ENCODE peak calls at places on chromosomes 11 and 22, in nine cellular contexts. E is GM13977, I is lower leg skin, S is chondrocyte, R is pancreas, C is tibial nerve, L is Panc1, T is kidney, G is BE2C. W is an unnamed sample.
A peak's percentile ranks its signal among the peaks of the same experiment; 100 is the strongest.

GRCh38 chr22:31970490-31971444 is 26.4 kb downstream of the YWHAH start:
- DNase-seq in E (peak; percentile 90), I (peak; percentile 97), S (no peak), R (peak; percentile 93), C (peak; percentile 79), L (peak; percentile 36), T (peak; percentile 94), G (peak; percentile 88), W (peak; percentile 88)

GRCh38 chr22:39173787-39174497 is 21.5 kb upstream of the CBX7 start:
- DNase-seq in E (no peak), I (peak; percentile 78), S (peak; percentile 66), R (no peak), C (no peak), L (no peak), T (no peak), G (no peak), W (peak; percentile 19)

GRCh38 chr11:27477243-27477642 is 4.7 kb upstream of the LGR4 start:
- DNase-seq in E (no peak), I (no peak), S (no peak), R (no peak), C (no peak), L (no peak), T (no peak), G (no peak), W (no peak)

GRCh38 chr11:42544726-42545125 is 767.1 kb upstream of the API5 start:
- DNase-seq in E (no peak), I (no peak), S (no peak), R (no peak), C (no peak), L (no peak), T (no peak), G (no peak), W (no peak)

GRCh38 chr22:47094861-47095330 is 332.4 kb downstream of the TBC1D22A start:
- DNase-seq in E (no peak), I (peak; percentile 63), S (no peak), R (no peak), C (no peak), L (no peak), T (no peak), G (no peak), W (no peak)

GRCh38 chr11:113730887-113731726 is 25.0 kb upstream of the TMPRSS5 start:
- DNase-seq in E (no peak), I (no peak), S (no peak), R (no peak), C (peak; percentile 36), L (peak; percentile 20), T (no peak), G (peak; percentile 70), W (peak; percentile 13)

GRCh38 chr11:128462189-128462588 is 125.2 kb downstream of the ETS1 start:
- DNase-seq in E (no peak), I (no peak), S (no peak), R (no peak), C (no peak), L (no peak), T (no peak), G (no peak), W (no peak)

GRCh38 chr11:129657866-129658557 is 157.6 kb upstream of the TMEM45B start:
- DNase-seq in E (no peak), I (no peak), S (no peak), R (no peak), C (no peak), L (no peak), T (no peak), G (no peak), W (no peak)

GRCh38 chr11:47797633-47798032 is 30.5 kb upstream of the FNBP4 start:
- DNase-seq in E (no peak), I (no peak), S (no peak), R (no peak), C (no peak), L (peak; percentile 17), T (no peak), G (no peak), W (no peak)

GRCh38 chr22:44819966-44820631 is 67.7 kb downstream of the ARHGAP8 start:
- DNase-seq in E (no peak), I (no peak), S (no peak), R (peak; percentile 74), C (no peak), L (no peak), T (peak; percentile 73), G (no peak), W (no peak)

GRCh38 chr11:110472858-110473257 is 43.1 kb downstream of the FDX1 start:
- DNase-seq in E (no peak), I (no peak), S (no peak), R (no peak), C (no peak), L (no peak), T (no peak), G (no peak), W (no peak)

GRCh38 chr11:108923413-108923812 is 258.5 kb downstream of the DDX10 start:
- DNase-seq in E (no peak), I (no peak), S (no peak), R (no peak), C (no peak), L (no peak), T (no peak), G (no peak), W (no peak)

GRCh38 chr22:21940521-21940920 is 12.1 kb downstream of the PPM1F start:
- DNase-seq in E (no peak), I (no peak), S (no peak), R (no peak), C (no peak), L (no peak), T (no peak), G (no peak), W (no peak)

GRCh38 chr22:49236541-49237075 is 591.1 kb downstream of the BRD1 start:
- DNase-seq in E (no peak), I (peak; percentile 54), S (no peak), R (no peak), C (no peak), L (no peak), T (no peak), G (no peak), W (no peak)

GRCh38 chr11:27717377-27717776 is 17.1 kb upstream of the BDNF start:
- DNase-seq in E (no peak), I (no peak), S (no peak), R (no peak), C (no peak), L (no peak), T (no peak), G (no peak), W (no peak)

GRCh38 chr22:25012743-25013142 is 60.2 kb downstream of the KIAA1671 start:
- DNase-seq in E (no peak), I (no peak), S (no peak), R (no peak), C (no peak), L (no peak), T (no peak), G (no peak), W (no peak)

GRCh38 chr11:86492370-86493030 is 117.8 kb downstream of the CCDC81 start:
- DNase-seq in E (no peak), I (peak; percentile 48), S (no peak), R (no peak), C (no peak), L (no peak), T (no peak), G (no peak), W (no peak)
- TF ChIP-seq CTCF in E (no peak), I (no peak), S (no peak), R (no peak), C (no peak), L (no peak), T (no peak), G (no peak), W (no peak)

GRCh38 chr11:17599460-17599925 is 52.4 kb downstream of the OTOG start:
- DNase-seq in E (no peak), I (peak; percentile 68), S (no peak), R (peak; percentile 41), C (no peak), L (no peak), T (no peak), G (no peak), W (no peak)

GRCh38 chr11:17598700-17599459 is 51.8 kb downstream of the OTOG start:
- DNase-seq in E (peak; percentile 79), I (peak; percentile 92), S (peak; percentile 64), R (peak; percentile 85), C (peak; percentile 53), L (peak; percentile 55), T (peak; percentile 89), G (peak; percentile 73), W (peak; percentile 79)

GRCh38 chr11:17596711-17597110 is 49.7 kb downstream of the OTOG start:
- DNase-seq in E (no peak), I (peak; percentile 31), S (peak; percentile 74), R (no peak), C (no peak), L (no peak), T (peak; percentile 8), G (no peak), W (no peak)

GRCh38 chr11:17596310-17596669 is 49.2 kb downstream of the OTOG start:
- DNase-seq in E (no peak), I (no peak), S (no peak), R (no peak), C (no peak), L (no peak), T (peak; percentile 9), G (no peak), W (no peak)

DNA sequence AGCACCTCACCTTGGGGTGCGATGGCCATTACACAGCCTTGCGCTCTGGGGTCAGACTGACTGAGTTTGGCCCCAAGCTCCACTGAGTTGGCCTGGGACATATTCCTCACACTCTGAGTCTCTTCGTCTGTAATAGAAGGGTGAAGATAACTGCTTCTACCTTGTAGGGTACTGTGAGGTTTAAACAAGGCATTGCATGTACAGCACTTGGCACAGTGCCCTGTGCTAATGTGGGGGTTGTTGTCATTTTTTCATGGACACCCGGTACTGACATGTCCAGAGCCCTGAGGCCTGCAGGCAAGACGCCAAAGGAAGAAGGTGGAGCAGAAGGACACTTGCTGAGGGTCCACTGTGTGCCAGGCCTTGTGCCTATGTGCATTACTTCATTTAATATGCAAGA is 50.7 kb downstream of the OTOG start:
- DNase-seq in E (no peak), I (peak; percentile 66), S (no peak), R (no peak), C (no peak), L (no peak), T (no peak), G (no peak), W (no peak)
- TF ChIP-seq CTCF in E (no peak), I (no peak), S (no peak), R (no peak), C (no peak), L (no peak), T (no peak), G (no peak), W (no peak)

GRCh38 chr11:839875-840617 is 2.3 kb downstream of the POLR2L start:
- DNase-seq in E (no peak), I (no peak), S (no peak), R (no peak), C (no peak), L (no peak), T (no peak), G (no peak), W (no peak)
- TF ChIP-seq CTCF in E (peak; percentile 43), I (no peak), S (peak; percentile 67), R (no peak), C (no peak), L (peak; percentile 91), T (no peak), G (peak; percentile 27), W (no peak)

DNA sequence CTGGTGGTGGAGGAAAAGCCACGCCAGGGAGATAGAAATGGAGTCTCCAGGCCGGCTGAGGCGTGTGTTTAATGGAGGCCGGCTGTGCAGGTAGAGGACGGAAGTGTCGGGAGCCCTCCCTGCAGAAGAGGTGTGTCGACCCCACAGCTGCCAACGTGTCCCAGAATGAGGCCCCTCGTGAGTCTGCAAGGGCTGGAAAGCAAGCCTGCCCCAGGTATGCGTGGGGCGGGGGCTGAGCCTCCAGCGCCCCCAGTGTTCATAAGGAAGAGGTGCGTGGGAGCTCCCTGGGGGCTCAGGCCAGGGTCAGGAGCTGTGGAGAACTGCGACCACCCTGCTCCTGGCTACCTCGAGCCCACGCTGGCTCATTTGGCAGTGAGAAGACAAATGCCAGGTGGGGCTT is 38.0 kb upstream of the JAM3 start:
- DNase-seq in E (no peak), I (no peak), S (no peak), R (no peak), C (no peak), L (no peak), T (no peak), G (no peak), W (no peak)
- TF ChIP-seq CTCF in E (peak; percentile 19), I (no peak), S (peak; percentile 53), R (no peak), C (no peak), L (no peak), T (no peak), G (peak; percentile 29), W (no peak)